ENCODE peak calls at places on chromosomes 3 and 15, in seven cellular contexts. K is BJ, N is foreskin fibroblast, C is fibroblast of the aortic adventitia, E is WTC11, S is suprapubic skin, L is tibial artery. F is an unnamed sample.
A peak's percentile ranks its signal among the peaks of the same experiment; 100 is the strongest.

GRCh38 chr15:93246266-93247242 is 157.5 kb upstream of the RGMA start:
- DNase-seq in K (no peak), N (no peak), C (no peak), E (no peak), S (no peak), L (no peak), F (no peak)

GRCh38 chr3:126261037-126261436 is 80.7 kb upstream of the ALDH1L1 start:
- DNase-seq in K (no peak), N (peak; percentile 60), C (peak; percentile 88), E (no peak), S (peak; percentile 78), L (peak; percentile 84), F (no peak)

GRCh38 chr3:124810970-124811369 is 76.2 kb downstream of the ITGB5 start:
- DNase-seq in K (no peak), N (no peak), C (peak; percentile 32), E (no peak), S (no peak), L (no peak), F (no peak)

GRCh38 chr15:71761649-71762048 is 48.7 kb upstream of the NR2E3 start:
- DNase-seq in K (peak; percentile 67), N (peak; percentile 93), C (peak; percentile 82), E (no peak), S (no peak), L (no peak), F (no peak)

GRCh38 chr3:159854500-159855124 is 134.0 kb upstream of the IL12A start:
- DNase-seq in K (peak; percentile 96), N (peak; percentile 93), C (peak; percentile 88), E (no peak), S (no peak), L (no peak), F (no peak)

GRCh38 chr3:11140054-11140712 is 14.1 kb upstream of the HRH1 start:
- DNase-seq in K (no peak), N (no peak), C (peak; percentile 89), E (no peak), S (no peak), L (peak; percentile 61), F (no peak)

GRCh38 chr3:109806929-109807328 is 469.6 kb upstream of the DPPA4 start:
- DNase-seq in K (no peak), N (peak; percentile 52), C (peak; percentile 53), E (no peak), S (no peak), L (no peak), F (no peak)

GRCh38 chr3:161197855-161198836 is 23.0 kb upstream of the NMD3 start:
- DNase-seq in K (no peak), N (no peak), C (no peak), E (no peak), S (no peak), L (no peak), F (no peak)

GRCh38 chr3:161096771-161097367 is 8.3 kb downstream of the B3GALNT1 start:
- DNase-seq in K (no peak), N (no peak), C (no peak), E (peak; percentile 36), S (no peak), L (no peak), F (peak; percentile 13)

GRCh38 chr3:125141596-125142417 is 70.7 kb downstream of the SLC12A8 start:
- DNase-seq in K (no peak), N (no peak), C (no peak), E (peak; percentile 78), S (no peak), L (peak; percentile 56), F (peak; percentile 63)

GRCh38 chr3:14770591-14770990 is 48.2 kb upstream of the FGD5 start:
- DNase-seq in K (no peak), N (no peak), C (no peak), E (no peak), S (no peak), L (no peak), F (no peak)

GRCh38 chr3:153210116-153210515 is 48.1 kb downstream of the RAP2B start:
- DNase-seq in K (no peak), N (no peak), C (peak; percentile 70), E (no peak), S (no peak), L (no peak), F (no peak)

GRCh38 chr3:134300520-134300919 is 49.9 kb upstream of the RYK start:
- DNase-seq in K (no peak), N (no peak), C (no peak), E (peak; percentile 41), S (no peak), L (no peak), F (peak; percentile 23)
- TF ChIP-seq CTCF in K (peak; percentile 14), N (peak; percentile 8), C (peak; percentile 17), E (no peak), S (no peak), L (no peak), F (no peak)

GRCh38 chr3:100781311-100781710 is 72.0 kb downstream of the TFG start:
- DNase-seq in K (no peak), N (peak; percentile 50), C (no peak), E (no peak), S (no peak), L (no peak), F (no peak)

GRCh38 chr3:100782359-100782758 is 73.1 kb downstream of the TFG start:
- DNase-seq in K (no peak), N (peak; percentile 8), C (no peak), E (no peak), S (no peak), L (no peak), F (no peak)

GRCh38 chr3:100780223-100780622 is 70.9 kb downstream of the TFG start:
- DNase-seq in K (no peak), N (no peak), C (no peak), E (no peak), S (no peak), L (no peak), F (no peak)

GRCh38 chr3:100783619-100784018 is 74.3 kb downstream of the TFG start:
- DNase-seq in K (no peak), N (no peak), C (no peak), E (no peak), S (no peak), L (no peak), F (no peak)

DNA sequence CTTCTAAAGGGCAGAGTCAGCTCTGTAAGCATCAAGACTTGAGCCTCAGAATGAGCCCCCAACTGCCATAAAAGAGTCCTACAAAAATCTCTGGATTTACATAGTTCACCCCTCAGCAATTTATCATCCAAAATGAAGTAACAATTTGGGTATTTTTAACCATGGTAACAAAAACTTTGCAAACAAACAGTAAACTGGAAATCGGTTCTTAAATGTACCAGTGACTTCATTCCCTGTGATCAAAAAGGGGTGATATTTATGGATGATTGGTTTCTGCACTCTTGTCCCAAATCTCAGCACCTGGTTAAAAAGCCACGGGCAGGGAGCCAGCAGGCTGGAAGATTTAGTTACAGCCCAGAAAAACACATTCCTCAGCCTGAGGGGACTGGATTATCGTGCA is 73.6 kb downstream of the TFG start:
- DNase-seq in K (peak; percentile 39), N (no peak), C (no peak), E (no peak), S (no peak), L (no peak), F (no peak)
- TF ChIP-seq CTCF in K (no peak), N (no peak), C (no peak), E (no peak), S (no peak), L (no peak), F (no peak)

GRCh38 chr15:69787791-69788190 is 309.9 kb downstream of the TLE3 start:
- DNase-seq in K (no peak), N (no peak), C (no peak), E (no peak), S (no peak), L (no peak), F (no peak)

GRCh38 chr15:69793436-69793782 is 304.3 kb downstream of the TLE3 start:
- DNase-seq in K (no peak), N (no peak), C (no peak), E (no peak), S (no peak), L (no peak), F (no peak)

GRCh38 chr15:69789648-69790393 is 307.9 kb downstream of the TLE3 start:
- DNase-seq in K (no peak), N (no peak), C (no peak), E (no peak), S (no peak), L (no peak), F (no peak)

GRCh38 chr15:69792823-69793222 is 304.9 kb downstream of the TLE3 start:
- DNase-seq in K (no peak), N (no peak), C (no peak), E (no peak), S (no peak), L (no peak), F (no peak)

GRCh38 chr15:69790632-69791031 is 307.1 kb downstream of the TLE3 start:
- DNase-seq in K (no peak), N (no peak), C (no peak), E (no peak), S (no peak), L (no peak), F (no peak)
- TF ChIP-seq CTCF in K (no peak), N (no peak), C (no peak), E (no peak), S (no peak), L (no peak), F (no peak)

GRCh38 chr3:12444582-12445468 is 39.5 kb upstream of the TSEN2 start:
- DNase-seq in K (no peak), N (no peak), C (no peak), E (peak; percentile 37), S (no peak), L (no peak), F (no peak)

GRCh38 chr3:12440927-12441326 is 43.4 kb upstream of the TSEN2 start:
- DNase-seq in K (no peak), N (peak; percentile 51), C (peak; percentile 97), E (no peak), S (no peak), L (peak; percentile 27), F (no peak)

GRCh38 chr3:12443781-12444522 is 40.3 kb upstream of the TSEN2 start:
- DNase-seq in K (no peak), N (no peak), C (no peak), E (no peak), S (no peak), L (no peak), F (no peak)

GRCh38 chr3:12445523-12446240 is 38.6 kb upstream of the TSEN2 start:
- DNase-seq in K (no peak), N (no peak), C (no peak), E (no peak), S (no peak), L (no peak), F (no peak)

DNA sequence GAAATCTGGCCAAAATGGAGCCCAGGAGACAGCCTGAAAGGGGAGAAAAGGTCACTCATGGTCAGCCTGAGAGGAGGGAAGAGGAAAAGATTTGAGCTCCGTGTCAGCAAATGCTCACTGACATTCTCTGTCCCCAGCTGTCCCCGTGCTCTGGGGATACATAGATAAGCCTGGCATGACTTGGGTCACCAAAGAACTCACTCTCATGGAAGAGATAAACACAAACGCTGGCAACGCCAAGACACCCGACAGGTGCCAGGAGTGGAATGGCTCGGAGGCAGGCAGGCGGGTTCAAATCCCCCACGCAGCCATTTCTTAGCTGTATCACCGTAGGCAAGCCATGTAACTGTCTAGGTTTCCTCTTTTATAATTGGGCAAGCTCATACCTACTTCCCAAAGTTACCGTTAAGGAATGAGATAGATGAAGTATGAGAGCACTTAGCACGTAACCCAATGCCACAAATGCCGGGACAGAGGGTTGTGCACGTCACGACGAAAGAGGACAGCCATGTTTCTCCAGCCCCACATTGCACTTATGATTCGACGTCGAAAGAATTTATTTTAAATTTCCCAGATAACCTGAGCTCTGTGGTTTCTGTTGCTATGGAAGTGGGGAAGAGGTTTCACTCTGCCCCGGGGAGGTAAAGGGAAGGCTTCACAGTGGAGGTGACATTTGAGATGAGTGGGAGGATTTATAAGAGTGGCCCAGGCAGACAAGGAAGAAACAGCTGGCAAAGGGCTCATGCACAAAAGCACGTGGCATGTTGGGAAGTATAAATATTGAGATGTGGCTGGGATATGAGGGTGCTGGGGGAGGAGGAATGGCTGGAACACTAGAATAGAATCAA is 41.4 kb upstream of the TSEN2 start:
- DNase-seq in K (no peak), N (no peak), C (no peak), E (no peak), S (no peak), L (no peak), F (no peak)
- TF ChIP-seq CTCF in K (no peak), N (no peak), C (no peak), E (no peak), S (no peak), L (no peak), F (no peak)